ENCODE peak calls at places on chromosomes 5 and 9, in six cellular contexts. S is Panc1, I is stomach, K is transverse colon, V is endothelial cell of umbilical vein, N is GM12891. J is an unnamed sample.

GRCh38 chr9:73200694-73201432 is 49.2 kb downstream of the ANXA1 start:
- DNase-seq in S (no peak), V (peak; percentile 39), K (no peak), I (no peak), N (no peak), J (no peak)

GRCh38 chr5:60687927-60688720 is 11.8 kb downstream of the DEPDC1B start:
- DNase-seq in K (no peak), N (no peak), S (no peak), V (peak; percentile 32), I (no peak), J (no peak)

GRCh38 chr9:88180084-88180765 is 42.0 kb upstream of the SPATA31C2 start:
- DNase-seq in I (no peak), N (no peak), K (no peak), S (no peak), V (no peak), J (no peak)

GRCh38 chr5:7851240-7851592 is 283 bp upstream of the CFAP90 start:
- DNase-seq in K (no peak), N (no peak), I (no peak), V (peak; percentile 6), S (no peak), J (no peak)

GRCh38 chr9:14351206-14351605 is 37.3 kb upstream of the NFIB start:
- DNase-seq in S (no peak), N (no peak), V (no peak), K (no peak), I (no peak), J (no peak)

GRCh38 chr9:95017062-95017461 is 290.6 kb downstream of the AOPEP start:
- DNase-seq in I (no peak), N (no peak), S (no peak), V (no peak), K (no peak), J (no peak)

GRCh38 chr5:120730214-120730613 is 266.1 kb downstream of the PRR16 start:
- DNase-seq in I (no peak), S (no peak), K (no peak), V (no peak), N (no peak), J (no peak)

GRCh38 chr5:95715799-95716461 is 15.2 kb upstream of the RHOBTB3 start:
- DNase-seq in S (no peak), K (no peak), N (no peak), V (peak; percentile 81), I (no peak), J (no peak)

GRCh38 chr9:112180387-112180881 is 5.3 kb upstream of the SUSD1 start:
- DNase-seq in N (no peak), V (no peak), I (no peak), S (no peak), K (no peak), J (no peak)

GRCh38 chr5:64457846-64458245 is 48.0 kb upstream of the RGS7BP start:
- DNase-seq in V (no peak), S (no peak), K (no peak), I (no peak), N (no peak), J (no peak)

GRCh38 chr5:168667301-168667859 is 88.2 kb upstream of the PANK3 start:
- DNase-seq in K (peak; percentile 39), N (no peak), I (no peak), S (no peak), V (no peak), J (no peak)

GRCh38 chr5:172634106-172634899 is 6.8 kb upstream of the NEURL1B start:
- DNase-seq in K (no peak), S (no peak), N (no peak), V (no peak), I (no peak), J (no peak)

GRCh38 chr5:31824886-31825774 is 186.2 kb downstream of the PDZD2 start:
- DNase-seq in S (peak; percentile 58), K (peak; percentile 21), N (no peak), I (peak; percentile 50), V (peak; percentile 72), J (peak; percentile 44)

GRCh38 chr5:82387041-82387818 is 109.1 kb upstream of the RPS23 start:
- DNase-seq in N (no peak), V (peak; percentile 99), I (no peak), K (no peak), S (no peak), J (no peak)

DNA sequence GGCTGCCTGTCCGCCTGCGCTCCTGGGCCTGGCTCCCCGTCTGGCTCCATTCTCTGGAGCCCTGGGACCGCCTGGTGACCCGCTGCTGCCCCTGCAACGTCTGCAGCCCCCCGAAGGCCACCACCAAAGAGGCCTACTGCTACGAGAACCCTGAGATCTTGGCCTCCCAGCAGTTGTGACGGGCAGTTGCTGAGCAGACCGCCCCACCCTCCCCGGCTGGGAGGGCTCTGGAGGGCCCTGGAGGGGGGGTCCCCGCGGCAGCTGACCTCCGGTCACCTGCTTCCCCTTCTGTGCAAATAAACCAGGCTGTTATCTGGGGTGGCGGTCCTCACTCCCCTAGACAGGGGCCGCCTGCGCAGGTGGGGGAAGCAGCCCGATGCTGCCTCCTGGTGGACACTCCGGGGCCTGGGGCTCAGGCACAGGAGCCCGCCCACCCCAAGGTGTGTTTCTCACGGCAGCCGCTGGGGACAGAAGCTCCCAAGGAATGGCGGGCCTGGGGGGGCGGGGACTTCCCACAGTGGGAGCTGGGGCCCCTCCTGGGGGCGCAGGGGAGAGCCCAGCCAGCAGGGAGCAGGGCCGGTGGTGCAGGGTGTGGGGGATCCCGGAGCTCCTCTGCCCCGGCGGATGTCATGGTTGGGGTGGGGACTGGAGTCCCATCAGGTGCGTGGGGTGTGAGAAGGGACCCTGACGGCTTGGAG is 4.7 kb upstream of the TUBB4B start:
- DNase-seq in N (peak; percentile 99), I (peak; percentile 93), V (peak; percentile 77), K (peak; percentile 93), S (no peak), J (no peak)
- TF ChIP-seq POLR2AphosphoS5 in N (no peak), I (no peak), V (peak; percentile 33), K (no peak), S (no peak), J (no peak)

GRCh38 chr5:178338750-178339144 is 106.1 kb upstream of the PHYKPL start:
- DNase-seq in V (no peak), S (no peak), N (no peak), I (no peak), K (no peak), J (no peak)
- TF ChIP-seq POLR2AphosphoS5 in V (no peak), S (no peak), N (no peak), I (no peak), K (no peak), J (no peak)

GRCh38 chr5:137310051-137310730 is 188.9 kb downstream of the SPOCK1 start:
- DNase-seq in V (peak; percentile 81), I (no peak), K (no peak), S (peak; percentile 86), N (no peak), J (no peak)
- TF ChIP-seq POLR2AphosphoS5 in V (peak; percentile 46), I (no peak), K (no peak), S (no peak), N (no peak), J (no peak)

GRCh38 chr5:149445739-149446369 is 66.8 kb upstream of the IL17B start:
- DNase-seq in K (no peak), I (no peak), S (no peak), N (no peak), V (peak; percentile 89), J (no peak)
- TF ChIP-seq POLR2AphosphoS5 in K (peak; percentile 78), I (no peak), S (no peak), N (no peak), V (no peak), J (no peak)

DNA sequence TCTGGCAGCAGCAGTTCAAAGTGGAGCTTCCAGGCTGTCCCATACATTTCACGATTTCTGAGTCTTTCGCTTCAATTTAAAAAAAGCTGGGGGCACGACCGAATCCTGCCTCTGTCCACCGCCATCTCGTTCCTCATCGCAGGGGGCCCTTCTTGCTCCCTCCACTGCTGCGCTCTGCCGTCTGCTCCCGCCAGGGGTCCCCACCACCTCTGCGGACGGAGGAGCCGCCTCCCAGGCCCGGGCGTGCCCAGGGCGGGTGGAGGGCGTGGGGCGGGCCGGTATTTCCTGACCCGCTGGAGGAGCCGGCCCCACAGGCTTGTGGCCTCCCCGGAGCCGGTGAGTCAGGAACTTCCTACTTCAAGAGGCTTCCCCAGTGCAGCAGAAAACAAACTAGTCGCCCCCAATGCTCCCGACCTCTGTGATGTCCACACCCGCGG is 50.4 kb downstream of the USP20 start:
- DNase-seq in N (no peak), I (peak; percentile 94), V (peak; percentile 90), K (peak; percentile 97), S (peak; percentile 24), J (no peak)
- TF ChIP-seq POLR2AphosphoS5 in N (peak; percentile 69), I (peak; percentile 74), V (peak; percentile 85), K (peak; percentile 81), S (no peak), J (no peak)

DNA sequence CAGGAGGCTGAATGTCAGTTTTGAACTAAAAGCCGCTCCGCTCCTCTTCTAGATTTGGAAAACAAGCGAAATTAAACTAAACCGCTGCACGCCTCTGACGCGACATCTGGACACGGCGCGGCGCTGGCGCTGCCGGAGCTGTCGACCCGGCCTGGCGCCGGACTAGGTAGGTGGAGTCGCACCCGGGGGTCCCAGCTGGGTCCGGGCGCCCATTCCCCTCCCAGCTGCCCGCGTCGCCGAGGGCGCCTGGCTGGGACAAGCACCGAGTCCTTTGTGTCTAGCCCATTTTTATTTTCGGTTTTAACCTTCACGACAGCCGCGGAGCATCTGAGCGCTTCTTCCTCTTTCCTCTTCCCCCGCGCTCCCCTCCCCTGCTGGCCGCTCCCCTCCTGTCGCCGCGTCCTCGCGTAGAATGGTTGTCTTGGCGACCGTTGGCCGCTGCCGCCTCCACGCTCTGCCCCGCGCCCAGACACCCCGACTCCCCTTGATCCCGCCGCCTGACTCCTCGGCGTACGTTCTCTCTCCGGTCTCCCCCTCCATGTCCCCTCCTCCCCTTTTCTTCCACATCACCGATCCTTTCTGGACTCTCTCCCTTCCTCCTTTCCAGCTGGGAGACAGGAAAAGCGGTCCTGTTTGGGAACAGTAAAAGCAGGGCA is 533 bp downstream of the CDKN2B-AS1 start:
- DNase-seq in V (peak; percentile 69), N (peak; percentile 78), I (peak; percentile 69), S (no peak), K (peak; percentile 87), J (no peak)
- TF ChIP-seq POLR2AphosphoS5 in V (no peak), N (no peak), I (no peak), S (no peak), K (peak; percentile 37), J (no peak)

DNA sequence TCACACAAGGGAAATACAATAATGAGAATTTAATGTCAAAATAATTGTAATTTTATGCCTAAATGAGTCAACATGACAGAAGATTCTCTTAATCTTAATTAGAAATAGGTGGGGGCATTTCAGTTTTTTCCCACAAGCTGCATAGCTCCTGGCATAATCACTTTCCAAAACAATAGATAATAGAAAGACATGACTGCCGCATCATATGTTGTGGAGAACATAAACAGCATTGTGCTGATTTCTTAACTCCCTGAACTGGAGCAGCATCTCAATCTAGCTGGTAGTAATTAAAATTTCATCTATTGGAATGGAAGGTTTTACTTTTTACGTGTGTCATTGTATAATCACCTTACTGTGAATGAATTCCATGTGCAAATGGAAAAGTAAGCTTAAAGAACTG is 112.1 kb downstream of the ST8SIA4 start:
- DNase-seq in K (no peak), N (no peak), V (no peak), S (no peak), I (no peak), J (no peak)
- TF ChIP-seq POLR2AphosphoS5 in K (no peak), N (no peak), V (no peak), S (no peak), I (no peak), J (no peak)

J was measured in SK-N-MC.